ENCODE peak calls at places on chromosomes 3 and 15, in six cellular contexts. One of them, this sample, is unnamed.

GRCh38 chr15:58457466-58457965 is 25.7 kb downstream of the LIPC start:
- DNase-seq in H9: no peak
- DNase-seq in mesenchymal stem cell: peak; percentile 97
- DNase-seq in IMR-90: peak; percentile 97
- DNase-seq in H1: no peak
- DNase-seq in neuronal stem cell: no peak
- DNase-seq in this sample: no peak

GRCh38 chr15:99385865-99386264 is 134.6 kb downstream of the LRRC28 start:
- DNase-seq in H9: no peak
- DNase-seq in mesenchymal stem cell: peak; percentile 48
- DNase-seq in IMR-90: peak; percentile 52
- DNase-seq in H1: no peak
- DNase-seq in neuronal stem cell: no peak
- DNase-seq in this sample: no peak

GRCh38 chr3:49634736-49635135 is 39.4 kb upstream of the APEH start:
- DNase-seq in H9: no peak
- DNase-seq in mesenchymal stem cell: no peak
- DNase-seq in IMR-90: no peak
- DNase-seq in H1: no peak
- DNase-seq in neuronal stem cell: no peak
- DNase-seq in this sample: no peak

GRCh38 chr3:197031315-197032285 is 2.0 kb upstream of the MELTF start:
- DNase-seq in H9: no peak
- DNase-seq in mesenchymal stem cell: peak; percentile 99
- DNase-seq in IMR-90: peak; percentile 100
- DNase-seq in H1: no peak
- DNase-seq in neuronal stem cell: no peak
- DNase-seq in this sample: peak; percentile 98

GRCh38 chr15:96505014-96505413 is 174.5 kb downstream of the NR2F2 start:
- DNase-seq in H9: no peak
- DNase-seq in mesenchymal stem cell: no peak
- DNase-seq in IMR-90: no peak
- DNase-seq in H1: no peak
- DNase-seq in neuronal stem cell: no peak
- DNase-seq in this sample: no peak

GRCh38 chr15:50145451-50145872 is 26.4 kb upstream of the ATP8B4 start:
- DNase-seq in H9: no peak
- DNase-seq in mesenchymal stem cell: peak; percentile 86
- DNase-seq in IMR-90: peak; percentile 88
- DNase-seq in H1: no peak
- DNase-seq in neuronal stem cell: peak; percentile 78
- DNase-seq in this sample: peak; percentile 95

GRCh38 chr3:11699083-11699427 is 55.3 kb upstream of the VGLL4 start:
- DNase-seq in H9: no peak
- DNase-seq in mesenchymal stem cell: peak; percentile 7
- DNase-seq in IMR-90: peak; percentile 61
- DNase-seq in H1: no peak
- DNase-seq in neuronal stem cell: no peak
- DNase-seq in this sample: peak; percentile 25

GRCh38 chr3:33063651-33064051 is 33.3 kb downstream of the GLB1 start:
- DNase-seq in H9: no peak
- DNase-seq in mesenchymal stem cell: no peak
- DNase-seq in IMR-90: peak; percentile 23
- DNase-seq in H1: no peak
- DNase-seq in neuronal stem cell: no peak
- DNase-seq in this sample: no peak

GRCh38 chr3:66889758-66890576 is 108.1 kb upstream of the KBTBD8 start:
- DNase-seq in H9: no peak
- DNase-seq in mesenchymal stem cell: no peak
- DNase-seq in IMR-90: no peak
- DNase-seq in H1: no peak
- DNase-seq in neuronal stem cell: no peak
- DNase-seq in this sample: no peak

GRCh38 chr3:101779808-101780366 is 876 bp downstream of the NXPE3 start:
- DNase-seq in H9: no peak
- DNase-seq in mesenchymal stem cell: peak; percentile 40
- DNase-seq in IMR-90: no peak
- DNase-seq in H1: no peak
- DNase-seq in neuronal stem cell: no peak
- DNase-seq in this sample: no peak

GRCh38 chr3:195895900-195896360 is 12.4 kb downstream of the TNK2 start:
- DNase-seq in H9: no peak
- DNase-seq in mesenchymal stem cell: peak; percentile 39
- DNase-seq in IMR-90: no peak
- DNase-seq in H1: peak; percentile 74
- DNase-seq in neuronal stem cell: peak; percentile 42
- DNase-seq in this sample: peak; percentile 87

GRCh38 chr3:184305577-184305976 is 6.5 kb downstream of the PSMD2 start:
- DNase-seq in H9: no peak
- DNase-seq in mesenchymal stem cell: peak; percentile 11
- DNase-seq in IMR-90: peak; percentile 14
- DNase-seq in H1: no peak
- DNase-seq in neuronal stem cell: no peak
- DNase-seq in this sample: no peak

GRCh38 chr15:39668457-39668856 is 87.6 kb downstream of the THBS1 start:
- DNase-seq in H9: no peak
- DNase-seq in mesenchymal stem cell: no peak
- DNase-seq in IMR-90: no peak
- DNase-seq in H1: no peak
- DNase-seq in neuronal stem cell: no peak
- DNase-seq in this sample: no peak

GRCh38 chr3:149274220-149274619 is 52.6 kb upstream of the CP start:
- DNase-seq in H9: no peak
- DNase-seq in mesenchymal stem cell: no peak
- DNase-seq in IMR-90: no peak
- DNase-seq in H1: no peak
- DNase-seq in neuronal stem cell: no peak
- DNase-seq in this sample: no peak

GRCh38 chr3:49133226-49133951 is 539 bp upstream of the LAMB2 start:
- DNase-seq in H9: peak; percentile 81
- DNase-seq in mesenchymal stem cell: peak; percentile 94
- DNase-seq in IMR-90: peak; percentile 85
- DNase-seq in H1: peak; percentile 85
- DNase-seq in neuronal stem cell: peak; percentile 85
- DNase-seq in this sample: peak; percentile 88

GRCh38 chr3:10594915-10595314 is 89.5 kb upstream of the ATP2B2 start:
- DNase-seq in H9: peak; percentile 90
- DNase-seq in mesenchymal stem cell: peak; percentile 9
- DNase-seq in IMR-90: peak; percentile 53
- DNase-seq in H1: peak; percentile 89
- DNase-seq in neuronal stem cell: peak; percentile 92
- DNase-seq in this sample: peak; percentile 37

GRCh38 chr3:134066539-134067310 is 37.0 kb upstream of the SLCO2A1 start:
- DNase-seq in H9: no peak
- DNase-seq in mesenchymal stem cell: no peak
- DNase-seq in IMR-90: no peak
- DNase-seq in H1: peak; percentile 32
- DNase-seq in neuronal stem cell: no peak
- DNase-seq in this sample: peak; percentile 34

GRCh38 chr15:71254503-71254902 is 139.2 kb downstream of the THSD4 start:
- DNase-seq in H9: no peak
- DNase-seq in mesenchymal stem cell: no peak
- DNase-seq in IMR-90: peak; percentile 26
- DNase-seq in H1: no peak
- DNase-seq in neuronal stem cell: no peak
- DNase-seq in this sample: no peak

GRCh38 chr3:160883373-160883772 is 127.3 kb downstream of the PPM1L start:
- DNase-seq in H9: no peak
- DNase-seq in mesenchymal stem cell: no peak
- DNase-seq in IMR-90: no peak
- DNase-seq in H1: no peak
- DNase-seq in neuronal stem cell: no peak
- DNase-seq in this sample: no peak

GRCh38 chr3:176650478-176650877 is 546.8 kb downstream of the TBL1XR1 start:
- DNase-seq in H9: no peak
- DNase-seq in mesenchymal stem cell: peak; percentile 8
- DNase-seq in IMR-90: peak; percentile 35
- DNase-seq in H1: no peak
- DNase-seq in neuronal stem cell: no peak
- DNase-seq in this sample: peak; percentile 67

GRCh38 chr3:134463676-134464611 is 21.8 kb downstream of the ANAPC13 start:
- DNase-seq in H9: peak; percentile 90
- DNase-seq in mesenchymal stem cell: peak; percentile 89
- DNase-seq in IMR-90: peak; percentile 99
- DNase-seq in H1: peak; percentile 73
- DNase-seq in neuronal stem cell: peak; percentile 94
- DNase-seq in this sample: peak; percentile 95

GRCh38 chr3:171173732-171174131 is 147.2 kb upstream of the SLC2A2 start:
- DNase-seq in H9: peak; percentile 59
- DNase-seq in mesenchymal stem cell: peak; percentile 25
- DNase-seq in IMR-90: no peak
- DNase-seq in H1: no peak
- DNase-seq in neuronal stem cell: peak; percentile 36
- DNase-seq in this sample: no peak

GRCh38 chr15:55637086-55637485 is 48.9 kb upstream of the PYGO1 start:
- DNase-seq in H9: no peak
- DNase-seq in mesenchymal stem cell: no peak
- DNase-seq in IMR-90: no peak
- DNase-seq in H1: no peak
- DNase-seq in neuronal stem cell: no peak
- DNase-seq in this sample: no peak

DNA sequence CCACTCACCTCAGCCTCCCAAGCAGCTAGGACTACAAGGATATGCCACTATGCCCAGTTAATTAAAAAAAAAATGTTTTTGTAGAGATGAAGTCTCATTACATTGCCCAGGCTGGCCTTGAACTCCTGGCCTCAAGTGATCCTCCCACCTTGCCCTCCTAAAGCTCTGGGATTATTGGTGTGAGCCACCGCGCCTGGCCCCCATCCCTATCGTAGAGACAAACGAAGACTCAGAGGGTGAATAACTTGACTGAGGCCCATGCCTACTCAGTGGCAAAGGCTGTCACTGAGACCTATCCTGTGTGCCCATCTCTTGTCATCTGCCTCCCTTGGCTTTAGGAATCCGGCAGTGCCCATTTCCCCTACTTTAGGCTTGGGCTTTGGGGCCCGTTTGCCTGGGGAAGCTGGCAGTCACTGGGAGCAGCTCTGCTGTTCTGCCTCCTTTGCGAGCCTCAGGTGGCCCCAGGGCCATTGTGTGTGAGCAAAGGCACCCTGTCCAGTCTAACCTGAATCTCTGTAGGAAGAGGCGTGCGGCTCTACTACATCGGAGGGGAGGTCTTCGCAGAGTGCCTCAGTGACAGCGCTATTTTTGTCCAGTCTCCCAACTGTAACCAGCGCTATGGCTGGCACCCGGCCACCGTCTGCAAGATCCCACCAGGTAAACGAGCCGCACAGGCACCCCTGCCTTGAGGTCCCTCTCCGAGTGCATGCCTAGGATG is 70.1 kb downstream of the AAGAB start:
- DNase-seq in H9: no peak
- DNase-seq in mesenchymal stem cell: no peak
- DNase-seq in IMR-90: no peak
- DNase-seq in H1: no peak
- DNase-seq in neuronal stem cell: no peak
- DNase-seq in this sample: no peak
- H2AFZ ChIP-seq in H9: no peak overlapping the region
- H2AFZ ChIP-seq in mesenchymal stem cell: no peak overlapping the region
- H2AFZ ChIP-seq in IMR-90: no peak overlapping the region
- H2AFZ ChIP-seq in H1: no peak overlapping the region
- H2AFZ ChIP-seq in neuronal stem cell: no peak overlapping the region
- H2AFZ ChIP-seq in this sample: no peak overlapping the region

GRCh38 chr3:194841515-194841841 is 155.8 kb downstream of the FAM43A start:
- DNase-seq in H9: no peak
- DNase-seq in mesenchymal stem cell: no peak
- DNase-seq in IMR-90: no peak
- DNase-seq in H1: no peak
- DNase-seq in neuronal stem cell: no peak
- DNase-seq in this sample: no peak
- H3K4me1 ChIP-seq in H9: no peaks in the 10 kb centered on the region
- H3K4me1 ChIP-seq in mesenchymal stem cell: no peaks in the 10 kb centered on the region
- H3K4me1 ChIP-seq in IMR-90: no peaks in the 10 kb centered on the region
- H3K4me1 ChIP-seq in H1: no peaks in the 10 kb centered on the region
- H3K4me1 ChIP-seq in neuronal stem cell: no peaks in the 10 kb centered on the region
- H3K4me1 ChIP-seq in this sample: peaks cover 9% of the 10 kb centered on the region

GRCh38 chr3:14660942-14661341 is 9.4 kb downstream of the CCDC174 start:
- DNase-seq in H9: no peak
- DNase-seq in mesenchymal stem cell: no peak
- DNase-seq in IMR-90: no peak
- DNase-seq in H1: no peak
- DNase-seq in neuronal stem cell: no peak
- DNase-seq in this sample: peak; percentile 92

GRCh38 chr3:14663396-14663795 is 11.5 kb upstream of the C3orf20 start:
- DNase-seq in H9: no peak
- DNase-seq in mesenchymal stem cell: no peak
- DNase-seq in IMR-90: no peak
- DNase-seq in H1: no peak
- DNase-seq in neuronal stem cell: no peak
- DNase-seq in this sample: no peak

GRCh38 chr3:14658978-14659377 is 7.4 kb downstream of the CCDC174 start:
- DNase-seq in H9: no peak
- DNase-seq in mesenchymal stem cell: no peak
- DNase-seq in IMR-90: no peak
- DNase-seq in H1: no peak
- DNase-seq in neuronal stem cell: no peak
- DNase-seq in this sample: no peak

GRCh38 chr3:14664170-14664569 is 10.8 kb upstream of the C3orf20 start:
- DNase-seq in H9: no peak
- DNase-seq in mesenchymal stem cell: no peak
- DNase-seq in IMR-90: no peak
- DNase-seq in H1: no peak
- DNase-seq in neuronal stem cell: no peak
- DNase-seq in this sample: no peak
- H3K4ac ChIP-seq in H9: no peak overlapping the region
- H3K4ac ChIP-seq in mesenchymal stem cell: no peak overlapping the region
- H3K4ac ChIP-seq in IMR-90: no peak overlapping the region
- H3K4ac ChIP-seq in H1: no peak overlapping the region
- H3K4ac ChIP-seq in neuronal stem cell: no peak overlapping the region
- H3K4ac ChIP-seq in this sample: no peak overlapping the region

GRCh38 chr15:51982013-51982769 is 10.6 kb upstream of the LEO1 start:
- DNase-seq in H9: no peak
- DNase-seq in mesenchymal stem cell: peak; percentile 92
- DNase-seq in IMR-90: peak; percentile 82
- DNase-seq in H1: no peak
- DNase-seq in neuronal stem cell: no peak
- DNase-seq in this sample: peak; percentile 90
- H2AFZ ChIP-seq in H9: no peak overlapping the region
- H2AFZ ChIP-seq in mesenchymal stem cell: no peak overlapping the region
- H2AFZ ChIP-seq in IMR-90: peak overlapping the region; percentile 74
- H2AFZ ChIP-seq in H1: no peak overlapping the region
- H2AFZ ChIP-seq in neuronal stem cell: peak overlapping the region; percentile 70
- H2AFZ ChIP-seq in this sample: no peak overlapping the region

This sample was measured in trophoblast cell.